ENCODE peak calls at places on chromosomes 4 and X, in seven cellular contexts. U is stomach, E is GM23248, T is astrocyte, C is pancreas, P is MM.1S, V is endodermal cell. I is an unnamed sample. For H3K4me1 and H3K9me3, the result is how much of the 10 kb centered on the place peaks cover.

GRCh38 chr4:25234390-25235367 is 846 bp downstream of the PI4K2B start:
- DNase-seq in T (peak), C (peak), V (peak), P (peak), U (peak), E (peak), I (peak)

GRCh38 chr4:56314207-56314915 is 72.9 kb downstream of the AASDH start:
- DNase-seq in E (no peak), T (no peak), U (no peak), C (no peak), P (no peak), V (no peak), I (no peak)

GRCh38 chrX:109384569-109385174 is 97.2 kb downstream of the GUCY2F start:
- DNase-seq in E (peak), V (no peak), P (peak), T (no peak), C (no peak), U (no peak), I (peak)

GRCh38 chr4:92522371-92522770 is 218.6 kb downstream of the GRID2 start:
- DNase-seq in E (no peak), C (no peak), T (no peak), U (no peak), P (no peak), V (no peak), I (peak)

GRCh38 chrX:136034622-136035021 is 49.4 kb downstream of the SLC9A6 start:
- DNase-seq in P (no peak), V (no peak), C (no peak), T (no peak), U (no peak), E (peak), I (no peak)

GRCh38 chrX:11792461-11793421 is 34.7 kb downstream of the MSL3 start:
- DNase-seq in C (no peak), E (no peak), T (no peak), U (peak), P (peak), V (no peak), I (peak)

GRCh38 chr4:16573744-16574143 is 324.7 kb downstream of the LDB2 start:
- DNase-seq in P (no peak), V (no peak), T (peak), C (no peak), E (peak), U (no peak), I (no peak)

GRCh38 chr4:156475322-156475721 is 496.3 kb downstream of the PDGFC start:
- DNase-seq in U (no peak), C (no peak), V (no peak), T (peak), E (peak), P (peak), I (peak)

GRCh38 chr4:833156-833555 is 7.2 kb upstream of the CPLX1 start:
- DNase-seq in E (no peak), T (no peak), U (no peak), C (no peak), P (no peak), V (no peak), I (no peak)

GRCh38 chr4:143359794-143360193 is 23.1 kb downstream of the GAB1 start:
- DNase-seq in V (no peak), E (no peak), P (no peak), C (no peak), T (no peak), U (no peak), I (no peak)

GRCh38 chr4:41215969-41216293 is 1.6 kb upstream of the APBB2 start:
- DNase-seq in U (no peak), V (no peak), E (no peak), P (no peak), C (no peak), T (no peak), I (no peak)

GRCh38 chr4:152454398-152455011 is 81.4 kb downstream of the FBXW7 start:
- DNase-seq in E (peak), V (no peak), P (peak), T (peak), U (no peak), C (no peak), I (no peak)

GRCh38 chr4:8391071-8391470 is 49.5 kb downstream of the ACOX3 start:
- DNase-seq in E (no peak), V (no peak), P (no peak), T (no peak), C (no peak), U (no peak), I (no peak)
- H3K4me1 ChIP-seq in E (under half), V (under half), P (under half), T (under half), C (under half), U (under half), I (under half)

GRCh38 chr4:47485047-47485692 is at the start of gene ATP10D:
- DNase-seq in E (peak), P (peak), C (peak), V (peak), T (peak), U (peak), I (peak)

GRCh38 chr4:47482326-47482725 is 2.7 kb upstream of the ATP10D start:
- DNase-seq in P (no peak), T (peak), E (peak), C (no peak), U (no peak), V (no peak), I (no peak)

GRCh38 chr4:47483722-47484121 is 1.4 kb upstream of the ATP10D start:
- DNase-seq in T (peak), V (no peak), C (no peak), E (peak), P (no peak), U (no peak), I (no peak)

GRCh38 chr4:47486306-47486705 is 1.2 kb downstream of the ATP10D start:
- DNase-seq in T (no peak), C (no peak), E (peak), U (no peak), P (no peak), V (no peak), I (no peak)

GRCh38 chr4:47484169-47484568 is 906 bp upstream of the ATP10D start:
- DNase-seq in U (no peak), V (no peak), P (no peak), E (no peak), C (no peak), T (no peak), I (no peak)
- H3K4me3 ChIP-seq in U (no peak), V (no peak), P (no peak), E (no peak), C (no peak), T (no peak), I (no peak)

GRCh38 chrX:79530310-79531108 is 163.4 kb upstream of the ITM2A start:
- DNase-seq in C (no peak), P (no peak), E (no peak), V (no peak), T (no peak), U (no peak), I (no peak)
- H3K9me3 ChIP-seq in C (under half), P (under half), E (under half), V (under half), T (under half), U (under half), I (under half)

GRCh38 chr4:53895137-53895536 is 169.3 kb downstream of the CHIC2 start:
- DNase-seq in V (no peak), T (peak), C (no peak), E (no peak), U (no peak), P (no peak), I (no peak)
- H3K4me1 ChIP-seq in V (under half), T (under half), C (under half), E (under half), U (under half), P (under half), I (under half)

GRCh38 chr4:17616283-17616682 is 1.8 kb downstream of the MED28 start:
- DNase-seq in V (no peak), T (no peak), U (no peak), C (no peak), E (no peak), P (no peak), I (no peak)
- H3K4me3 ChIP-seq in V (peak), T (no peak), U (peak), C (no peak), E (peak), P (no peak), I (no peak)

DNA sequence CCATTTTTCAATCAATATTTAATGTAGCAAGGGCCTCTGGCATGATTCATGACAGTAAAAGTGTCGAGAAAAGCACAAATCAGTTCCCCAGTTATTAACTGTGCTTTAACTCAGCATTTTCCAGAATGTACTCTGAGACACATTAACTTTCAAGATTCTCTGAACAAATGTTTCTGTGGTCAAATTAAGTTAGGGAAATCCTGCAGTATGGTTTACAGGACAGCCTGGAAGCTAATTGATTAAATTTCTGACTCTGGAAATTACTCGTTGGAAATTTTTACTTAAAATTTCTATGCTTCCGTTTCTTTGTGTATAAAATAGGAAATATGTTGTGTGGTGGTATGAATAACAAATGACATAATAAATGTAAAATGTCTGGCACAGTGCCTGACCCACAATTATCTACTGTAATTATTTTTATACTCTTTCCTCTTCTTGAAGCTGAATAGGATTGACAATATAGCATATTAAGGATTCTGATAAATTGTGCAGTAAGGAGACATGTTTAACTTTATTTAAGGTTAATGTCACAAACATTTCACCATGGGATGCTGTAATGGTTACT is 33.7 kb downstream of the STK32B start:
- DNase-seq in T (peak), U (no peak), V (no peak), P (no peak), C (no peak), E (peak), I (no peak)
- H3K9me3 ChIP-seq in T (under half), U (under half), V (under half), P (under half), C (under half), E (under half), I (under half)

I was measured in small intestine.